ENCODE peak calls at places on chromosome 2, in eight cellular contexts. Q is prostate gland, F is right lobe of liver, D is Peyer's patch, E is uterus, C is HCT116, R is adrenal gland, H is IMR-90. A is an unnamed sample. For H3K27me3, the result is how much of the 10 kb centered on the place peaks cover.

GRCh38 chr2:239904496-239904895 is 120.6 kb downstream of the NDUFA10 start:
- DNase-seq in Q (no peak), F (peak), D (no peak), E (no peak), C (no peak), R (no peak), H (no peak), A (no peak)

GRCh38 chr2:68715353-68716041 is 19.1 kb upstream of the ARHGAP25 start:
- DNase-seq in Q (peak), F (peak), D (peak), E (peak), C (peak), R (peak), H (peak), A (peak)

GRCh38 chr2:70044290-70045040 is 42.8 kb upstream of the PCBP1 start:
- DNase-seq in Q (no peak), F (peak), D (no peak), E (no peak), C (no peak), R (no peak), H (no peak), A (no peak)

GRCh38 chr2:46296216-46296839 is 879 bp upstream of the EPAS1 start:
- DNase-seq in Q (peak), F (peak), D (no peak), E (peak), C (no peak), R (peak), H (no peak), A (peak)

GRCh38 chr2:96109931-96110511 is 6.3 kb downstream of the ADRA2B start:
- DNase-seq in Q (no peak), F (no peak), D (no peak), E (no peak), C (no peak), R (no peak), H (no peak), A (no peak)

GRCh38 chr2:215896921-215897320 is 116.4 kb downstream of the MREG start:
- DNase-seq in Q (no peak), F (no peak), D (no peak), E (no peak), C (no peak), R (no peak), H (no peak), A (no peak)

GRCh38 chr2:213451542-213452256 is 167.4 kb downstream of the SPAG16 start:
- DNase-seq in Q (peak), F (no peak), D (no peak), E (no peak), C (no peak), R (no peak), H (no peak), A (no peak)

GRCh38 chr2:19574788-19575260 is 216.4 kb upstream of the OSR1 start:
- DNase-seq in Q (no peak), F (no peak), D (no peak), E (peak), C (no peak), R (peak), H (peak), A (peak)

GRCh38 chr2:108988796-108989713 is at the start of gene EDAR:
- DNase-seq in Q (peak), F (peak), D (peak), E (no peak), C (peak), R (peak), H (no peak), A (peak)

GRCh38 chr2:46306320-46306719 is 9.1 kb downstream of the EPAS1 start:
- DNase-seq in Q (peak), F (no peak), D (no peak), E (no peak), C (peak), R (no peak), H (peak), A (no peak)

GRCh38 chr2:7073901-7074300 is 156.7 kb downstream of the RNF144A start:
- DNase-seq in Q (no peak), F (no peak), D (no peak), E (no peak), C (no peak), R (no peak), H (no peak), A (no peak)

GRCh38 chr2:111903930-111904439 is 5.6 kb downstream of the MERTK start:
- DNase-seq in Q (no peak), F (no peak), D (no peak), E (no peak), C (no peak), R (peak), H (no peak), A (no peak)

GRCh38 chr2:44369392-44369791 is 7.6 kb downstream of the CAMKMT start:
- DNase-seq in Q (no peak), F (no peak), D (no peak), E (no peak), C (no peak), R (no peak), H (no peak), A (no peak)

GRCh38 chr2:24050041-24050655 is 607 bp downstream of the FKBP1B start:
- DNase-seq in Q (no peak), F (peak), D (no peak), E (peak), C (no peak), R (peak), H (no peak), A (no peak)

GRCh38 chr2:197838589-197838988 is 34.2 kb downstream of the PLCL1 start:
- DNase-seq in Q (no peak), F (no peak), D (no peak), E (no peak), C (no peak), R (no peak), H (no peak), A (no peak)

GRCh38 chr2:186009341-186009740 is 270.7 kb downstream of the FSIP2 start:
- DNase-seq in Q (no peak), F (no peak), D (no peak), E (no peak), C (no peak), R (no peak), H (no peak), A (no peak)

GRCh38 chr2:171930385-171930784 is 8.1 kb downstream of the HAT1 start:
- DNase-seq in Q (no peak), F (no peak), D (no peak), E (no peak), C (no peak), R (no peak), H (no peak), A (no peak)

GRCh38 chr2:48144777-48145176 is 238.5 kb upstream of the FBXO11 start:
- DNase-seq in Q (no peak), F (no peak), D (no peak), E (no peak), C (no peak), R (no peak), H (no peak), A (no peak)

GRCh38 chr2:146844226-146844990 is 1000.4 kb upstream of the ACVR2A start:
- DNase-seq in Q (no peak), F (no peak), D (no peak), E (no peak), C (no peak), R (no peak), H (peak), A (no peak)

GRCh38 chr2:26846881-26847662 is 860 bp upstream of the DPYSL5 start:
- DNase-seq in Q (no peak), F (no peak), D (no peak), E (no peak), C (no peak), R (peak), H (no peak), A (no peak)

GRCh38 chr2:119523959-119524694 is at the start of gene SCTR:
- DNase-seq in Q (no peak), F (no peak), D (no peak), E (no peak), C (no peak), R (no peak), H (no peak), A (no peak)
- H3K27me3 ChIP-seq in Q (under half), F (under half), D (under half), E (under half), C (under half), R (under half), H (under half), A (under half)

DNA sequence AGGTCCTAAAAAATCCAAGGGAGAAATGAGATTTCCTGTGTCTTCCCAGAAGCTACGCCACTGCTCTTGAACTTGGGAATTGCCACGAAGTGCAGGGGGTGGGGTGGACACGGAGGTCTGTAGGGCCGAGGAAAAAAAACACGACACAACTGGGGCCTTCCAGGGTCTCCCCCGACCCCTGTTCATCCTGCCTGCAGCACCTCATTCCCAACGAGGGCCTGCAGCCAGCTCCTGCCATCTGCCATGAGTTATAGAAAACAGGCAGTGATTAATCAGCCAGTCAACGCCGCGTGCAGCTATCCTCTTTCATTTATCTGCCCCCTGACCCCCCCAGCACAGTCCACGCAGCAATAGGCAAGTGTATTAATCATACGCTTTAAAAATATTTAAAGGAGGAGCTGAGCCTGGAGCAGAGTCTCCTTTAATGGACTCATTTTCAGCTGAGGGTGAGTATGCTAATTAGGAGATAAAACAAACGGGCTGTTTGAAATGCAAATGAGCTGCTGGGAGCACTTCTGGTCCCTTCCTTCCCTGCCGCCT is 209.9 kb downstream of the TFCP2L1 start:
- DNase-seq in Q (no peak), F (no peak), D (no peak), E (peak), C (peak), R (peak), H (peak), A (no peak)
- TF ChIP-seq POLR2A in Q (peak), F (no peak), D (no peak), E (no peak), C (peak), R (peak), H (peak), A (no peak)

DNA sequence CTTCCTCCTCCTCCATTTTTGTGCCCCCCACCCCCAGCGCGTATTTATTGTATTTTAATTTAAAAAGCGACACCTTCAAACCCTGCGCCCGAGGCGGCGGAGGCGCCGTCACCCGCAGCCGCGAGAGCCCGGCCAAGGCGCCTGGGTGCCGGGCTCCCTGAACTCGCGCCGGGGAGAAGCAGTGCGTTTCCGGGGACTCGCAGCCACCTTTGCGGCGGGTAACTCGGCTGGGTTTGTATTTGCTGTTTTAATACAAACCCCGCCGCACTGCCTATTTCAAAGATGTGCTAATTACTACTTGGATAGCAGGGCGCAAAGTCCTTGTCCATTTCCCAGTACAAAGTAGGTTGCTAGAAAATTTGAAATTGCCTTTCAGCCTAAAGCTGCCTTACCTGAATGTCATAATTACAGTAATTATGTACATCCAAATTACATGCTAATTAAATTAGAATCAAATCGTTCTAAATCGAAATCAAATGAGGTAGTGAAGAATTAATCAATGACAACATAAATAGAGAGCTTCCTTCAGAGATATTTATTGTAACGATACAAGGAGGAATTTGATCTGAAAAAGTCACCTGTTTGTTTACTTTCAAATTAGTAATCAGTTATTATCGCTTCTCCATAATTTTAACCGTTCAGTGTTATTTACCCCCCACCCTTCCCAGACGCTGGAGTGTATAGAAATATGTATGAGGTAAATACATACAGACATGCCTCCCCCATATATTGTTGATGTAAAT is 8.0 kb downstream of the SP9 start:
- DNase-seq in Q (no peak), F (no peak), D (no peak), E (no peak), C (no peak), R (no peak), H (no peak), A (no peak)
- H3K27me3 ChIP-seq in Q (under half), F (under half), D (half or more), E (half or more), C (under half), R (half or more), H (half or more), A (half or more)

GRCh38 chr2:148020036-148020357 is 540 bp downstream of the ORC4 start:
- DNase-seq in Q (no peak), F (no peak), D (no peak), E (no peak), C (no peak), R (no peak), H (peak), A (no peak)

GRCh38 chr2:148022351-148022750 is 1.5 kb downstream of the MBD5 start:
- DNase-seq in Q (no peak), F (no peak), D (no peak), E (no peak), C (no peak), R (no peak), H (no peak), A (no peak)

GRCh38 chr2:148020358-148021058 is at the start of gene ORC4:
- DNase-seq in Q (peak), F (peak), D (peak), E (peak), C (peak), R (peak), H (peak), A (peak)

GRCh38 chr2:148022882-148023281 is 2.0 kb downstream of the MBD5 start:
- DNase-seq in Q (no peak), F (no peak), D (no peak), E (no peak), C (no peak), R (no peak), H (no peak), A (no peak)

GRCh38 chr2:148021059-148021985 is at the start of gene MBD5:
- DNase-seq in Q (peak), F (peak), D (peak), E (peak), C (no peak), R (peak), H (peak), A (no peak)
- TF ChIP-seq POLR2A in Q (no peak), F (peak), D (no peak), E (no peak), C (no peak), R (peak), H (peak), A (no peak)

GRCh38 chr2:118842687-118843491 is 4.6 kb downstream of the EN1 start:
- DNase-seq in Q (no peak), F (no peak), D (no peak), E (no peak), C (no peak), R (peak), H (no peak), A (no peak)
- H3K27me3 ChIP-seq in Q (half or more), F (under half), D (half or more), E (half or more), C (under half), R (half or more), H (half or more), A (under half)

GRCh38 chr2:39436592-39437521 is at the start of gene MAP4K3:
- DNase-seq in Q (peak), F (peak), D (peak), E (peak), C (peak), R (peak), H (peak), A (peak)
- TF ChIP-seq POLR2A in Q (peak), F (peak), D (peak), E (peak), C (no peak), R (peak), H (peak), A (peak)